ENCODE peak calls at places on chromosomes 6 and 20, in eight cellular contexts. One of them, this sample, is unnamed.
A peak's percentile ranks its signal among the peaks of the same experiment; 100 is the strongest.

GRCh38 chr6:53033764-53034163 is 31.4 kb upstream of the FBXO9 start:
- DNase-seq in cerebellar cortex: no peak
- DNase-seq in astrocyte of the spinal cord: peak; percentile 59
- DNase-seq in nephron progenitor cell: no peak
- DNase-seq in AG08396: peak; percentile 40
- DNase-seq in ascending aorta: no peak
- DNase-seq in transverse colon: no peak
- DNase-seq in non-pigmented ciliary epithelial cell: no peak
- DNase-seq in this sample: no peak

GRCh38 chr20:23285536-23285935 is 65.1 kb upstream of the NXT1 start:
- DNase-seq in nephron progenitor cell: no peak
- DNase-seq in AG08396: no peak
- DNase-seq in transverse colon: no peak
- DNase-seq in ascending aorta: no peak
- DNase-seq in astrocyte of the spinal cord: no peak
- DNase-seq in cerebellar cortex: no peak
- DNase-seq in non-pigmented ciliary epithelial cell: no peak
- DNase-seq in this sample: no peak

GRCh38 chr6:548517-548916 is 108.4 kb downstream of the HUS1B start:
- DNase-seq in cerebellar cortex: no peak
- DNase-seq in non-pigmented ciliary epithelial cell: no peak
- DNase-seq in AG08396: no peak
- DNase-seq in nephron progenitor cell: no peak
- DNase-seq in transverse colon: no peak
- DNase-seq in astrocyte of the spinal cord: no peak
- DNase-seq in ascending aorta: no peak
- DNase-seq in this sample: no peak

GRCh38 chr6:138278326-138278725 is 60.0 kb upstream of the PBOV1 start:
- DNase-seq in AG08396: peak; percentile 25
- DNase-seq in astrocyte of the spinal cord: peak; percentile 43
- DNase-seq in non-pigmented ciliary epithelial cell: no peak
- DNase-seq in transverse colon: no peak
- DNase-seq in ascending aorta: no peak
- DNase-seq in nephron progenitor cell: peak; percentile 9
- DNase-seq in cerebellar cortex: no peak
- DNase-seq in this sample: peak; percentile 82

GRCh38 chr6:31875852-31876251 is 2.9 kb downstream of the SLC44A4 start:
- DNase-seq in ascending aorta: no peak
- DNase-seq in cerebellar cortex: no peak
- DNase-seq in non-pigmented ciliary epithelial cell: no peak
- DNase-seq in astrocyte of the spinal cord: no peak
- DNase-seq in AG08396: no peak
- DNase-seq in transverse colon: no peak
- DNase-seq in nephron progenitor cell: no peak
- DNase-seq in this sample: no peak

GRCh38 chr6:35365599-35366596 is 23.5 kb downstream of the PPARD start:
- DNase-seq in non-pigmented ciliary epithelial cell: no peak
- DNase-seq in ascending aorta: no peak
- DNase-seq in astrocyte of the spinal cord: no peak
- DNase-seq in transverse colon: no peak
- DNase-seq in nephron progenitor cell: no peak
- DNase-seq in cerebellar cortex: no peak
- DNase-seq in AG08396: no peak
- DNase-seq in this sample: no peak

GRCh38 chr6:151141685-151142084 is 98.1 kb upstream of the AKAP12 start:
- DNase-seq in non-pigmented ciliary epithelial cell: peak; percentile 48
- DNase-seq in AG08396: no peak
- DNase-seq in nephron progenitor cell: no peak
- DNase-seq in cerebellar cortex: no peak
- DNase-seq in astrocyte of the spinal cord: no peak
- DNase-seq in transverse colon: no peak
- DNase-seq in ascending aorta: no peak
- DNase-seq in this sample: no peak

GRCh38 chr6:89794324-89794723 is 25.3 kb downstream of the MDN1 start:
- DNase-seq in nephron progenitor cell: no peak
- DNase-seq in AG08396: no peak
- DNase-seq in ascending aorta: no peak
- DNase-seq in transverse colon: no peak
- DNase-seq in astrocyte of the spinal cord: no peak
- DNase-seq in cerebellar cortex: no peak
- DNase-seq in non-pigmented ciliary epithelial cell: no peak
- DNase-seq in this sample: no peak

GRCh38 chr20:41261790-41262717 is 55.5 kb downstream of the ZHX3 start:
- DNase-seq in non-pigmented ciliary epithelial cell: no peak
- DNase-seq in ascending aorta: no peak
- DNase-seq in transverse colon: no peak
- DNase-seq in nephron progenitor cell: no peak
- DNase-seq in AG08396: no peak
- DNase-seq in astrocyte of the spinal cord: no peak
- DNase-seq in cerebellar cortex: peak; percentile 39
- DNase-seq in this sample: no peak

GRCh38 chr20:36971103-36971502 is 19.6 kb upstream of the SAMHD1 start:
- DNase-seq in non-pigmented ciliary epithelial cell: no peak
- DNase-seq in astrocyte of the spinal cord: no peak
- DNase-seq in cerebellar cortex: no peak
- DNase-seq in transverse colon: no peak
- DNase-seq in ascending aorta: no peak
- DNase-seq in nephron progenitor cell: no peak
- DNase-seq in AG08396: no peak
- DNase-seq in this sample: no peak

GRCh38 chr6:78607188-78607587 is 260.2 kb upstream of the IRAK1BP1 start:
- DNase-seq in non-pigmented ciliary epithelial cell: no peak
- DNase-seq in nephron progenitor cell: no peak
- DNase-seq in AG08396: no peak
- DNase-seq in transverse colon: no peak
- DNase-seq in astrocyte of the spinal cord: peak; percentile 65
- DNase-seq in ascending aorta: no peak
- DNase-seq in cerebellar cortex: no peak
- DNase-seq in this sample: no peak

GRCh38 chr6:157732416-157733161 is 90.5 kb upstream of the SNX9 start:
- DNase-seq in AG08396: no peak
- DNase-seq in transverse colon: no peak
- DNase-seq in non-pigmented ciliary epithelial cell: no peak
- DNase-seq in cerebellar cortex: peak; percentile 86
- DNase-seq in astrocyte of the spinal cord: no peak
- DNase-seq in ascending aorta: no peak
- DNase-seq in nephron progenitor cell: no peak
- DNase-seq in this sample: no peak

GRCh38 chr6:33592595-33593413 is 12.7 kb upstream of the BAK1 start:
- DNase-seq in AG08396: no peak
- DNase-seq in transverse colon: peak; percentile 78
- DNase-seq in astrocyte of the spinal cord: no peak
- DNase-seq in nephron progenitor cell: peak; percentile 60
- DNase-seq in ascending aorta: no peak
- DNase-seq in cerebellar cortex: no peak
- DNase-seq in non-pigmented ciliary epithelial cell: no peak
- DNase-seq in this sample: no peak

GRCh38 chr6:109977791-109978173 is 329 bp upstream of the GPR6 start:
- DNase-seq in transverse colon: no peak
- DNase-seq in cerebellar cortex: no peak
- DNase-seq in non-pigmented ciliary epithelial cell: no peak
- DNase-seq in ascending aorta: no peak
- DNase-seq in nephron progenitor cell: no peak
- DNase-seq in AG08396: no peak
- DNase-seq in astrocyte of the spinal cord: no peak
- DNase-seq in this sample: no peak

GRCh38 chr20:22801528-22801927 is 217.2 kb upstream of the FOXA2 start:
- DNase-seq in AG08396: no peak
- DNase-seq in ascending aorta: no peak
- DNase-seq in non-pigmented ciliary epithelial cell: no peak
- DNase-seq in transverse colon: no peak
- DNase-seq in astrocyte of the spinal cord: no peak
- DNase-seq in nephron progenitor cell: no peak
- DNase-seq in cerebellar cortex: no peak
- DNase-seq in this sample: no peak

GRCh38 chr6:113879186-113880096 is 22.3 kb downstream of the MARCKS start:
- DNase-seq in non-pigmented ciliary epithelial cell: peak; percentile 78
- DNase-seq in cerebellar cortex: peak; percentile 92
- DNase-seq in astrocyte of the spinal cord: peak; percentile 86
- DNase-seq in transverse colon: peak; percentile 63
- DNase-seq in ascending aorta: peak; percentile 66
- DNase-seq in nephron progenitor cell: peak; percentile 36
- DNase-seq in AG08396: peak; percentile 47
- DNase-seq in this sample: peak; percentile 89

GRCh38 chr20:18254615-18255014 is 33.7 kb upstream of the ZNF133 start:
- DNase-seq in transverse colon: no peak
- DNase-seq in astrocyte of the spinal cord: no peak
- DNase-seq in non-pigmented ciliary epithelial cell: no peak
- DNase-seq in ascending aorta: no peak
- DNase-seq in nephron progenitor cell: no peak
- DNase-seq in cerebellar cortex: no peak
- DNase-seq in AG08396: no peak
- DNase-seq in this sample: no peak

GRCh38 chr6:6006428-6007310 is at the start of gene NRN1:
- DNase-seq in transverse colon: no peak
- DNase-seq in nephron progenitor cell: peak; percentile 29
- DNase-seq in ascending aorta: no peak
- DNase-seq in cerebellar cortex: peak; percentile 86
- DNase-seq in non-pigmented ciliary epithelial cell: no peak
- DNase-seq in AG08396: peak; percentile 29
- DNase-seq in astrocyte of the spinal cord: peak; percentile 23
- DNase-seq in this sample: no peak

GRCh38 chr6:127939442-127940066 is 38.7 kb upstream of the THEMIS start:
- DNase-seq in cerebellar cortex: no peak
- DNase-seq in astrocyte of the spinal cord: peak; percentile 44
- DNase-seq in non-pigmented ciliary epithelial cell: no peak
- DNase-seq in AG08396: no peak
- DNase-seq in transverse colon: no peak
- DNase-seq in ascending aorta: no peak
- DNase-seq in nephron progenitor cell: no peak
- DNase-seq in this sample: no peak